ENCODE peak calls at places on chromosomes 7 and 10, in five cellular contexts. Q is cardiac fibroblast, H is hepatocyte, Y is GM23338, B is pancreas. O is an unnamed sample.

GRCh38 chr7:2072042-2072441 is 160.7 kb downstream of the MAD1L1 start:
- DNase-seq in Q (no peak), H (no peak), Y (no peak), B (no peak), O (no peak)

GRCh38 chr7:73434701-73435069 is 1.1 kb downstream of the FZD9 start:
- DNase-seq in Q (no peak), H (no peak), Y (no peak), B (no peak), O (no peak)

GRCh38 chr7:3032256-3032655 is 11.4 kb downstream of the CARD11 start:
- DNase-seq in Q (no peak), H (no peak), Y (no peak), B (no peak), O (no peak)

GRCh38 chr7:87021285-87021684 is 38.2 kb downstream of the ELAPOR2 start:
- DNase-seq in Q (no peak), H (no peak), Y (no peak), B (no peak), O (no peak)

GRCh38 chr10:48466611-48467240 is 138.1 kb downstream of the ARHGAP22 start:
- DNase-seq in Q (no peak), H (no peak), Y (peak; percentile 69), B (no peak), O (peak; percentile 20)

GRCh38 chr7:77313876-77314480 is 102.2 kb downstream of the GSAP start:
- DNase-seq in Q (no peak), H (no peak), Y (no peak), B (no peak), O (no peak)

GRCh38 chr10:52609601-52610240 is 162.9 kb downstream of the MBL2 start:
- DNase-seq in Q (no peak), H (no peak), Y (no peak), B (no peak), O (no peak)

GRCh38 chr10:21169271-21169670 is 272.2 kb upstream of the NEBL start:
- DNase-seq in Q (peak; percentile 10), H (no peak), Y (no peak), B (no peak), O (no peak)

GRCh38 chr10:77602913-77603528 is 34.6 kb downstream of the KCNMA1 start:
- DNase-seq in Q (no peak), H (no peak), Y (no peak), B (no peak), O (no peak)

GRCh38 chr10:77603529-77603927 is 34.1 kb downstream of the KCNMA1 start:
- DNase-seq in Q (no peak), H (no peak), Y (peak; percentile 37), B (no peak), O (peak; percentile 37)

GRCh38 chr10:77601488-77601887 is 36.1 kb downstream of the KCNMA1 start:
- DNase-seq in Q (no peak), H (peak; percentile 22), Y (no peak), B (peak; percentile 42), O (no peak)

GRCh38 chr10:77604063-77604462 is 33.5 kb downstream of the KCNMA1 start:
- DNase-seq in Q (no peak), H (no peak), Y (no peak), B (no peak), O (no peak)

GRCh38 chr10:77602231-77602912 is 35.2 kb downstream of the KCNMA1 start:
- DNase-seq in Q (no peak), H (no peak), Y (no peak), B (no peak), O (no peak)
- TF ChIP-seq CTCF in Q (peak; percentile 8), H (no peak), Y (no peak), B (no peak), O (no peak)

GRCh38 chr10:130686680-130687300 is 550.6 kb downstream of the GLRX3 start:
- DNase-seq in Q (no peak), H (peak; percentile 57), Y (peak; percentile 36), B (no peak), O (no peak)
- TF ChIP-seq CTCF in Q (no peak), H (peak; percentile 62), Y (peak; percentile 47), B (peak; percentile 41), O (no peak)

GRCh38 chr10:128853537-128853936 is 613.5 kb upstream of the MGMT start:
- DNase-seq in Q (no peak), H (no peak), Y (no peak), B (no peak), O (no peak)
- TF ChIP-seq CTCF in Q (no peak), H (no peak), Y (no peak), B (no peak), O (no peak)

GRCh38 chr7:74522281-74522905 is 68.7 kb downstream of the GTF2IRD1 start:
- DNase-seq in Q (no peak), H (no peak), Y (no peak), B (no peak), O (no peak)
- TF ChIP-seq CTCF in Q (no peak), H (no peak), Y (no peak), B (no peak), O (no peak)

DNA sequence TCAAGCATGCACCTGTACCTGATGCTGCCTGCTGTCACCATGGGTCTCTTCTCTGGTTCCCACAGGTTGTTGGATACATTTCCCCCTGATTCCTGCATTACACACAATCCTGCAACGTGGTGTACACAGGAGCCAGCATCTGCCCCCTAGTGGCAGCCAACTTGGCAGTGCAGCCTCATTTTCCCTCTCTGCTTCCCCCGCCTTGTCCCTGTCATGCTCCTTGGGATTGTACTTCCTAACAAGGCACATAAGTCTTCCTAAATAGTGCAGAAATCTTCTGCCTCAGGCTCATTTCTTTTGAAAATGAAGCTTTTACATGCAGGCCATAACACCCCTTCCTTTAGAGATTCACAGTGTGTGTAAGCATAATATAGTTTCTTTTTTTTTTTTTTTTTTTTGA is 387.5 kb downstream of the CCSER2 start:
- DNase-seq in Q (peak; percentile 5), H (peak; percentile 60), Y (peak; percentile 81), B (no peak), O (no peak)
- TF ChIP-seq CTCF in Q (peak; percentile 22), H (peak; percentile 55), Y (peak; percentile 92), B (no peak), O (no peak)

GRCh38 chr7:51006483-51007235 is 224.0 kb upstream of the GRB10 start:
- DNase-seq in Q (no peak), H (no peak), Y (peak; percentile 39), B (no peak), O (no peak)
- TF ChIP-seq CTCF in Q (peak; percentile 18), H (no peak), Y (no peak), B (no peak), O (no peak)

DNA sequence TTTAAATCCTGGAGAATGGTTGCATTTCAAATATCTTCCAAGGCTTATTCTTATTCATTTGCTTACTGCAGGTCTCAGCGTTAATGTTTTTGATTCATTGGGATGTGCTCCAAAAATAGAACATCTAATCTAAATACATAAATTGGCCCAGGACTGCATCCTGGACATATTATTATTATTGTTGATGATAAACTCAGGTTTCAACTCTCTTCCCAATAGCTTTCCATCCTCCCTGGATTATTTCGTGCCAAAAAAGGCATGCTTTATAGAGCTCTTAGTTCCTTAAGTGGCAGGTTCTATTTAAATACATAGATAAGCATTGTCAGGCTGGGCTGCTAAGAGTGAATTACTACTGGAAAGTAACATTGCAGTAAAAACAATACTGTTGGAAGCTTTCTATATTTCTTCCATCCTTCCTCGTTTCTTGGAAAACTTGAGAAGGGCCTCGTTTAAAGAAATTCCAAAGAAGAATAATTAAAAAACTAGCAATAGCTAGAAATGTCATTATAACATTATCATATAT is 14.7 kb upstream of the PRKAR2B start:
- DNase-seq in Q (no peak), H (no peak), Y (no peak), B (no peak), O (no peak)
- TF ChIP-seq CTCF in Q (no peak), H (no peak), Y (no peak), B (no peak), O (no peak)

GRCh38 chr10:115173915-115174443 is 80.8 kb downstream of the ATRNL1 start:
- DNase-seq in Q (no peak), H (no peak), Y (no peak), B (no peak), O (no peak)

GRCh38 chr10:115167716-115168115 is 74.6 kb downstream of the ATRNL1 start:
- DNase-seq in Q (no peak), H (no peak), Y (no peak), B (no peak), O (no peak)

DNA sequence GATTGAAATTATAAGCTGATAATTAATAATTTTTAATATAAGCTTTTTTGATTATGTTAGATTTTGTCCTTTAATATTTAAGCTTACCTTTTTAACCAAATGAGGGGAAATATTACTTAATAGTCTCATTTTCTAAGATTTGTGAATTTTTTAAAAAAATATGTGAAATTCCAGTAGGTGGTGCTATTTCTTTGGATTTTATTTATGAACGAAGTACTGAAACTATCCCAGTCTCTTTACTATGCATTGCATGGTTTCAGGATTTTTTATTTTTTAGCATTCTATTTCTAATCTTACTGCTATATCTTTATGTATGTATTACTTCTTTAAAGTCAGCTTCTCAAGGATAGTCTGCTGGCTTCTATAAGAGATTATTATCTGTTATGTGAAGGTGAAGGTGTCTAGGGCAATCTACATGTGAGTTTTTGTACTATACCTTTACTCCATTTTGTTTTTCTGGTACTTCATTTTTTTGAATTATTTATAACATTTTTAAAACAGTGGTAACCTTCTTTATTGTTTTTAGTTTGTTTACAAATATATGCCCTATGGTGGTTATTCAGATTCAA is 78.3 kb downstream of the ATRNL1 start:
- DNase-seq in Q (peak; percentile 23), H (peak; percentile 11), Y (peak; percentile 44), B (no peak), O (no peak)
- TF ChIP-seq CTCF in Q (peak; percentile 26), H (peak; percentile 60), Y (peak; percentile 67), B (no peak), O (no peak)